ENCODE peak calls at places on chromosome 18, in nine cellular contexts. F is suprapubic skin, G is ovary, B is A549, L is PC-3, I is upper lobe of right lung, O is spleen, C is pancreas, U is lower lobe of right lung. N is an unnamed sample. For H3K4me1, the result is how much of the 10 kb centered on the place peaks cover.

GRCh38 chr18:25843791-25844190 is 246.6 kb downstream of the SS18 start:
- DNase-seq in L (no peak), I (no peak), O (no peak), C (no peak), F (no peak), G (no peak), B (no peak), U (no peak), N (no peak)

GRCh38 chr18:27619906-27620305 is 434.8 kb upstream of the CHST9 start:
- DNase-seq in U (no peak), O (no peak), I (no peak), F (no peak), B (no peak), C (no peak), L (no peak), G (no peak), N (no peak)

GRCh38 chr18:3293196-3293951 is 31.4 kb downstream of the MYL12B start:
- DNase-seq in G (no peak), F (no peak), L (no peak), C (no peak), O (no peak), I (no peak), U (no peak), B (no peak), N (no peak)

GRCh38 chr18:478679-479078 is 21.8 kb downstream of the COLEC12 start:
- DNase-seq in F (no peak), I (no peak), U (no peak), L (peak), B (no peak), O (no peak), C (no peak), G (no peak), N (no peak)

GRCh38 chr18:44198296-44199284 is 482.1 kb upstream of the SETBP1 start:
- DNase-seq in B (no peak), C (no peak), U (no peak), G (no peak), F (no peak), I (peak), L (no peak), O (no peak), N (no peak)

GRCh38 chr18:40607741-40608140 is 1347.3 kb upstream of the PIK3C3 start:
- DNase-seq in B (no peak), F (no peak), L (no peak), U (no peak), O (no peak), G (no peak), I (no peak), C (no peak), N (no peak)

GRCh38 chr18:26397019-26397418 is 151.3 kb downstream of the KCTD1 start:
- DNase-seq in F (no peak), L (no peak), C (no peak), G (no peak), B (no peak), I (no peak), O (no peak), U (no peak), N (no peak)

GRCh38 chr18:33812186-33812585 is 234.2 kb downstream of the ASXL3 start:
- DNase-seq in F (no peak), B (no peak), G (no peak), U (no peak), I (no peak), C (no peak), O (no peak), L (no peak), N (no peak)

DNA sequence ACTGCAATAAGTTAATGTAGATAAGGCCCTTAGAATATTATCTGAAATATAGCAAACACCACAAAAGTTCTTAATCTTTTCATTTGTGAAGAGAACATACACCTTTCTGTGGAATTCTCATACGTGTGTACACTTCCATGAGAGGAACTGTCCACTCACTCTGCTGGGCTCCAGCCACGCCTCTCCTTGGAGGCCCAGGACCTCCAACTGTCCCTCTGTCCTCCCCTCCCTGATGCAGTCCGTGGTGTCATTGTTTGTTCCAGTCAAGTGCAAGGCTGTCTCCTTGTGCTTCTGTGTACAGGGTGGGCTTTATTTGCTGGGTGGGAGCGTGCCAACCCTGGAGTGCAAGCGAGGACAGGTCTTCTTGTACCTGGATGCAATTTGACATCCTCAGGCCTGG is 8.7 kb downstream of the RAB12 start:
- DNase-seq in I (no peak), F (no peak), B (no peak), C (no peak), O (no peak), G (no peak), U (no peak), L (no peak), N (no peak)
- H3K4me1 ChIP-seq in I (under half), F (half or more), B (under half), C (under half), O (half or more), G (under half), U (under half), L (under half), N (under half)

GRCh38 chr18:79400091-79400590 is 4.4 kb downstream of the NFATC1 start:
- DNase-seq in G (peak), O (peak), B (no peak), F (peak), U (peak), L (peak), C (peak), I (peak), N (peak)

GRCh38 chr18:79397288-79397829 is 1.6 kb downstream of the NFATC1 start:
- DNase-seq in I (peak), G (no peak), U (peak), F (peak), L (no peak), C (peak), B (no peak), O (peak), N (no peak)

GRCh38 chr18:79396431-79397287 is 929 bp downstream of the NFATC1 start:
- DNase-seq in O (peak), F (peak), I (peak), C (peak), L (peak), B (peak), G (peak), U (peak), N (peak)

GRCh38 chr18:79399275-79400081 is 3.7 kb downstream of the NFATC1 start:
- DNase-seq in I (peak), U (peak), F (peak), B (no peak), G (no peak), C (peak), O (peak), L (no peak), N (no peak)

GRCh38 chr18:79397830-79398761 is 2.4 kb downstream of the NFATC1 start:
- DNase-seq in G (no peak), I (peak), U (peak), O (peak), C (peak), F (peak), B (no peak), L (no peak), N (no peak)
- H3K4me3 ChIP-seq in G (no peak), I (no peak), U (no peak), O (peak), C (no peak), F (peak), B (no peak), L (no peak), N (no peak)

GRCh38 chr18:47422524-47422923 is 171.1 kb upstream of the SKOR2 start:
- DNase-seq in F (no peak), L (no peak), B (no peak), I (no peak), C (no peak), U (no peak), O (no peak), G (no peak), N (no peak)
- TF ChIP-seq CTCF in F (no peak), L (no peak), B (no peak), I (no peak), C (no peak), U (no peak), O (no peak), G (no peak), N (no peak)

DNA sequence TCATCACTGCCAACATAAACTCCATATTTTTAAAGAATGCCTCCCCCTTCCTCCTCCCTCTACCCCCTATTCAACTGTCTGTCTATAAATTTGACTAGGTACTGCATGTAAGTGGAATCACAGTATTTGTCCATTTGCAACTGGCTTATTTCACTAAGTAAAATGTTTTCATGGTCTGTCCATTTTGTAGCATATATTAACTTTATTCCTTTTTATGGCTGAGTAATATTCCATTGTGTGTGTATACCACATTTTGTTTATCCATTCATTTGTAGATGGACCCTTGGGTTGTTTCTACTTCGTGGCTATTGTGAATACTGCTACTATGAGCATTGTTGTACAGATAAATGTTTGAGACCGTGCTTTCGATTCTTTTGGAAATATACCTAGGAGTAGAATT is 10.7 kb downstream of the SEH1L start:
- DNase-seq in L (no peak), O (no peak), B (no peak), F (no peak), U (no peak), G (no peak), C (no peak), I (no peak), N (no peak)
- H3K4me1 ChIP-seq in L (under half), O (under half), B (under half), F (under half), U (under half), G (under half), C (under half), I (under half), N (under half)

GRCh38 chr18:61765097-61765496 is 127.7 kb downstream of the RNF152 start:
- DNase-seq in F (no peak), O (no peak), C (no peak), U (no peak), I (no peak), B (no peak), L (no peak), G (no peak), N (no peak)

GRCh38 chr18:61770279-61770678 is 122.5 kb downstream of the RNF152 start:
- DNase-seq in F (no peak), O (no peak), U (no peak), L (no peak), I (no peak), C (no peak), G (no peak), B (no peak), N (no peak)

GRCh38 chr18:61761875-61762274 is 130.9 kb downstream of the RNF152 start:
- DNase-seq in O (no peak), F (no peak), B (no peak), L (no peak), I (no peak), C (no peak), G (no peak), U (no peak), N (no peak)

GRCh38 chr18:61764381-61764780 is 128.4 kb downstream of the RNF152 start:
- DNase-seq in F (no peak), B (no peak), C (no peak), O (no peak), U (no peak), L (no peak), I (no peak), G (no peak), N (no peak)

GRCh38 chr18:61766266-61766884 is 126.4 kb downstream of the RNF152 start:
- DNase-seq in B (no peak), U (no peak), C (no peak), G (no peak), L (no peak), O (no peak), I (no peak), F (no peak), N (no peak)
- H3K4me3 ChIP-seq in B (no peak), U (no peak), C (no peak), G (no peak), L (no peak), O (no peak), I (no peak), F (no peak), N (no peak)

GRCh38 chr18:76459687-76460350 is 35.2 kb downstream of the ZNF516 start:
- DNase-seq in F (peak), L (peak), B (peak), C (no peak), G (peak), O (no peak), U (peak), I (peak), N (no peak)
- TF ChIP-seq CTCF in F (no peak), L (no peak), B (no peak), C (no peak), G (no peak), O (no peak), U (no peak), I (no peak), N (no peak)

GRCh38 chr18:76449110-76449453 is 46.0 kb downstream of the ZNF516 start:
- DNase-seq in C (no peak), L (no peak), I (peak), O (peak), G (peak), F (peak), U (peak), B (no peak), N (no peak)

GRCh38 chr18:76450912-76451421 is 44.1 kb downstream of the ZNF516 start:
- DNase-seq in F (peak), O (peak), L (peak), B (no peak), I (peak), G (peak), U (peak), C (peak), N (no peak)

GRCh38 chr18:76451475-76452331 is 43.3 kb downstream of the ZNF516 start:
- DNase-seq in L (no peak), F (no peak), O (peak), C (no peak), B (no peak), U (peak), G (peak), I (no peak), N (no peak)

GRCh38 chr18:76452357-76452756 is 42.7 kb downstream of the ZNF516 start:
- DNase-seq in C (no peak), G (no peak), L (no peak), B (no peak), O (no peak), F (no peak), U (peak), I (no peak), N (no peak)

GRCh38 chr18:76450452-76450851 is 44.6 kb downstream of the ZNF516 start:
- DNase-seq in L (peak), I (no peak), O (no peak), C (no peak), G (peak), F (no peak), U (no peak), B (no peak), N (no peak)
- H3K4me1 ChIP-seq in L (under half), I (under half), O (half or more), C (under half), G (under half), F (half or more), U (under half), B (under half), N (under half)

GRCh38 chr18:55546873-55547704 is 40.9 kb downstream of the TCF4 start:
- DNase-seq in B (no peak), C (no peak), F (no peak), I (no peak), G (peak), U (no peak), L (no peak), O (no peak), N (no peak)
- H3K4me3 ChIP-seq in B (no peak), C (no peak), F (no peak), I (no peak), G (no peak), U (no peak), L (no peak), O (no peak), N (no peak)

DNA sequence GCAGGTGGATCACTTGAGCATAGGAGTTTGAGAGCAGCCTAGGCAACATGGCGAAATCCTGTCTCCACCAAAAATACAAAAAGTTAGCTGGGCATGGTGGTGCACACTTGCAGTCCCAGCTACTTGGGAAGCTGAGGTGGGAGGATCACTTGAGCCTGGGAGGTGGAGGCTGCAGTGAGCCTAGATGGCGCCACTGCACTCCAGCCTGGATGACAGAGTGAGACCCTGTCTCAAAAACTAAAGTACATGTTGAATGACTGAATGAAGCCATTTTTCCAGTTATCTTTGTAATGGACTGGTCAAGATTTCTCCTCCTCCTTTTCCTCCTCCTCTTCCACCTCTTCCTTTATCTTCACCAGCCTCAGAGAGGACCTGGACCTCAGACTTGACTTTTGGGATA is 272.0 kb downstream of the SMAD2 start:
- DNase-seq in C (no peak), I (no peak), L (no peak), F (no peak), U (no peak), B (no peak), G (no peak), O (no peak), N (no peak)
- TF ChIP-seq CTCF in C (no peak), I (no peak), L (no peak), F (no peak), U (no peak), B (no peak), G (no peak), O (no peak), N (no peak)

N was measured in CD8-positive, alpha-beta T cell.